ENCODE peak calls at places on chromosomes 4 and X, in six cellular contexts. One of them, this sample, is unnamed.

GRCh38 chr4:86331362-86331761 is 28.5 kb downstream of the MAPK10 start:
- DNase-seq in fibroblast of the aortic adventitia: no peak
- DNase-seq in bronchial epithelial cell: no peak
- DNase-seq in A549: no peak
- DNase-seq in IMR-90: no peak
- DNase-seq in RWPE2: no peak
- DNase-seq in this sample: no peak

GRCh38 chr4:166493828-166494432 is 620.9 kb downstream of the TLL1 start:
- DNase-seq in fibroblast of the aortic adventitia: no peak
- DNase-seq in bronchial epithelial cell: no peak
- DNase-seq in A549: no peak
- DNase-seq in IMR-90: no peak
- DNase-seq in RWPE2: no peak
- DNase-seq in this sample: peak; percentile 15

GRCh38 chr4:158171456-158171790 is 1.4 kb downstream of the GASK1B start:
- DNase-seq in fibroblast of the aortic adventitia: peak; percentile 64
- DNase-seq in bronchial epithelial cell: no peak
- DNase-seq in A549: no peak
- DNase-seq in IMR-90: no peak
- DNase-seq in RWPE2: no peak
- DNase-seq in this sample: peak; percentile 30

GRCh38 chr4:147491076-147491475 is 10.2 kb downstream of the EDNRA start:
- DNase-seq in fibroblast of the aortic adventitia: no peak
- DNase-seq in bronchial epithelial cell: no peak
- DNase-seq in A549: no peak
- DNase-seq in IMR-90: no peak
- DNase-seq in RWPE2: no peak
- DNase-seq in this sample: no peak

GRCh38 chr4:26503844-26504243 is 13.6 kb upstream of the CCKAR start:
- DNase-seq in fibroblast of the aortic adventitia: no peak
- DNase-seq in bronchial epithelial cell: no peak
- DNase-seq in A549: no peak
- DNase-seq in IMR-90: no peak
- DNase-seq in RWPE2: no peak
- DNase-seq in this sample: no peak

GRCh38 chrX:74505437-74505836 is 84.1 kb downstream of the SLC16A2 start:
- DNase-seq in fibroblast of the aortic adventitia: no peak
- DNase-seq in bronchial epithelial cell: no peak
- DNase-seq in A549: no peak
- DNase-seq in IMR-90: no peak
- DNase-seq in RWPE2: no peak
- DNase-seq in this sample: no peak

GRCh38 chr4:101114936-101115372 is 232.4 kb downstream of the PPP3CA start:
- DNase-seq in fibroblast of the aortic adventitia: peak; percentile 65
- DNase-seq in bronchial epithelial cell: peak; percentile 67
- DNase-seq in A549: no peak
- DNase-seq in IMR-90: peak; percentile 83
- DNase-seq in RWPE2: no peak
- DNase-seq in this sample: peak; percentile 79

GRCh38 chr4:42642136-42642797 is 14.6 kb downstream of the ATP8A1 start:
- DNase-seq in fibroblast of the aortic adventitia: no peak
- DNase-seq in bronchial epithelial cell: no peak
- DNase-seq in A549: no peak
- DNase-seq in IMR-90: no peak
- DNase-seq in RWPE2: no peak
- DNase-seq in this sample: no peak

GRCh38 chr4:44914223-44914622 is 187.9 kb upstream of the GNPDA2 start:
- DNase-seq in fibroblast of the aortic adventitia: no peak
- DNase-seq in bronchial epithelial cell: no peak
- DNase-seq in A549: no peak
- DNase-seq in IMR-90: no peak
- DNase-seq in RWPE2: no peak
- DNase-seq in this sample: no peak

GRCh38 chrX:30957753-30958152 is 68.7 kb upstream of the TAB3 start:
- DNase-seq in fibroblast of the aortic adventitia: peak; percentile 46
- DNase-seq in bronchial epithelial cell: peak; percentile 80
- DNase-seq in A549: peak; percentile 5
- DNase-seq in IMR-90: peak; percentile 1
- DNase-seq in RWPE2: no peak
- DNase-seq in this sample: peak; percentile 12

GRCh38 chr4:94588900-94589693 is 137.4 kb downstream of the PDLIM5 start:
- DNase-seq in fibroblast of the aortic adventitia: peak; percentile 48
- DNase-seq in bronchial epithelial cell: no peak
- DNase-seq in A549: no peak
- DNase-seq in IMR-90: no peak
- DNase-seq in RWPE2: no peak
- DNase-seq in this sample: no peak

GRCh38 chrX:56233682-56234081 is 1.5 kb downstream of the KLF8 start:
- DNase-seq in fibroblast of the aortic adventitia: no peak
- DNase-seq in bronchial epithelial cell: peak; percentile 79
- DNase-seq in A549: no peak
- DNase-seq in IMR-90: no peak
- DNase-seq in RWPE2: no peak
- DNase-seq in this sample: peak; percentile 6

GRCh38 chr4:146521543-146522097 is at the start of gene SLC10A7:
- DNase-seq in fibroblast of the aortic adventitia: peak; percentile 68
- DNase-seq in bronchial epithelial cell: peak; percentile 62
- DNase-seq in A549: peak; percentile 64
- DNase-seq in IMR-90: peak; percentile 71
- DNase-seq in RWPE2: peak; percentile 71
- DNase-seq in this sample: peak; percentile 76

GRCh38 chrX:18410038-18410437 is 15.4 kb upstream of the CDKL5 start:
- DNase-seq in fibroblast of the aortic adventitia: peak; percentile 59
- DNase-seq in bronchial epithelial cell: peak; percentile 43
- DNase-seq in A549: peak; percentile 34
- DNase-seq in IMR-90: peak; percentile 55
- DNase-seq in RWPE2: no peak
- DNase-seq in this sample: peak; percentile 20

GRCh38 chr4:7532043-7532442 is 97.3 kb upstream of the PSAPL1 start:
- DNase-seq in fibroblast of the aortic adventitia: no peak
- DNase-seq in bronchial epithelial cell: no peak
- DNase-seq in A549: no peak
- DNase-seq in IMR-90: no peak
- DNase-seq in RWPE2: no peak
- DNase-seq in this sample: no peak

GRCh38 chrX:17527135-17527701 is 152.2 kb downstream of the NHS start:
- DNase-seq in fibroblast of the aortic adventitia: no peak
- DNase-seq in bronchial epithelial cell: no peak
- DNase-seq in A549: no peak
- DNase-seq in IMR-90: peak; percentile 35
- DNase-seq in RWPE2: no peak
- DNase-seq in this sample: no peak

GRCh38 chr4:98828801-98829200 is 100.1 kb downstream of the EIF4E start:
- DNase-seq in fibroblast of the aortic adventitia: no peak
- DNase-seq in bronchial epithelial cell: peak; percentile 28
- DNase-seq in A549: no peak
- DNase-seq in IMR-90: no peak
- DNase-seq in RWPE2: no peak
- DNase-seq in this sample: peak; percentile 12

GRCh38 chr4:118772149-118773081 is 63.5 kb downstream of the SEC24D start:
- DNase-seq in fibroblast of the aortic adventitia: peak; percentile 79
- DNase-seq in bronchial epithelial cell: peak; percentile 66
- DNase-seq in A549: peak; percentile 15
- DNase-seq in IMR-90: peak; percentile 70
- DNase-seq in RWPE2: no peak
- DNase-seq in this sample: peak; percentile 63

GRCh38 chr4:180234730-180235129 is 2008.5 kb upstream of the TENM3 start:
- DNase-seq in fibroblast of the aortic adventitia: no peak
- DNase-seq in bronchial epithelial cell: no peak
- DNase-seq in A549: no peak
- DNase-seq in IMR-90: no peak
- DNase-seq in RWPE2: no peak
- DNase-seq in this sample: no peak

GRCh38 chrX:110734894-110735541 is 60.6 kb downstream of the CHRDL1 start:
- DNase-seq in fibroblast of the aortic adventitia: peak; percentile 59
- DNase-seq in bronchial epithelial cell: peak; percentile 28
- DNase-seq in A549: no peak
- DNase-seq in IMR-90: peak; percentile 69
- DNase-seq in RWPE2: no peak
- DNase-seq in this sample: peak; percentile 70

GRCh38 chr4:158850800-158851644 is 82.2 kb downstream of the FNIP2 start:
- DNase-seq in fibroblast of the aortic adventitia: peak; percentile 79
- DNase-seq in bronchial epithelial cell: peak; percentile 55
- DNase-seq in A549: no peak
- DNase-seq in IMR-90: peak; percentile 44
- DNase-seq in RWPE2: no peak
- DNase-seq in this sample: peak; percentile 62

GRCh38 chr4:149371021-149371420 is 444.6 kb downstream of the IQCM start:
- DNase-seq in fibroblast of the aortic adventitia: peak; percentile 78
- DNase-seq in bronchial epithelial cell: peak; percentile 72
- DNase-seq in A549: peak; percentile 25
- DNase-seq in IMR-90: peak; percentile 63
- DNase-seq in RWPE2: no peak
- DNase-seq in this sample: peak; percentile 70

DNA sequence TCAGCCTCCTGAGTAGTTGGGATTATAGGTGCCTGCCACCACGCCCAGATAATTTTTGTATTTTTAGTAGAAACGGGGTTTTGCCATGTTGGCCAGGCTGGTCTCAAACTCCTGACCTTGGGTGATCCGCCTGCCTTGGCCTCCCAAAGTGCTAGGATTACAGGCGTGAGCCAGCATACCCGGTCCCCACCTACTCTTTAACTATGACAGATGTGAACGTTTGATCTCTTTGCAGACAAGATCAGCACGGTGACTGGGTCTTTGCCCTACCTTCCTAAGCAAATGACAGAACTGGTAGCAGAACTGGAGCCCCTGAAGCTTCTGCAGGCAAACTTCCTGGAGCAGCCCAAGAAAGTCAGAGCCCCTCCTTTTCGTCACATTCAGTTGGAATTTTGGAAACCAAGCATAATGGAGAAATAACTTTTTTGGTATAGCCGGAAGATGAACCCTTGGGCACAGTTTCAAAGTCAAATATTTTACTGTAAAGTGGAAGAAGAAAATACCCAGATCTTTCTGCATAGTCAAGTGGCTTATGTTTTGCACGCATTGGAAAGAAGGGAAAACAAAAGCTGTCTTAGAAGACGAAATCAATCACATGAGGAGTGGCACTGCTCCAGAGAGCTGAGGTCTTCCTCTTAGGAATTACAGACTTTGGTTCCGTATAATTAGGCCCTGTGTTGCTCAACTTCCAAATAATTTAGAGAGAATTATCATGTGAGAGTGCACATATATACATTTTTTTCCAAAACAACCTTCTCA is 90.6 kb downstream of the SORBS2 start:
- DNase-seq in fibroblast of the aortic adventitia: peak; percentile 68
- DNase-seq in bronchial epithelial cell: no peak
- DNase-seq in A549: no peak
- DNase-seq in IMR-90: no peak
- DNase-seq in RWPE2: no peak
- DNase-seq in this sample: no peak
- TF ChIP-seq CTCF in fibroblast of the aortic adventitia: no peak
- TF ChIP-seq CTCF in bronchial epithelial cell: no peak
- TF ChIP-seq CTCF in A549: no peak
- TF ChIP-seq CTCF in IMR-90: no peak
- TF ChIP-seq CTCF in RWPE2: no peak
- TF ChIP-seq CTCF in this sample: no peak

DNA sequence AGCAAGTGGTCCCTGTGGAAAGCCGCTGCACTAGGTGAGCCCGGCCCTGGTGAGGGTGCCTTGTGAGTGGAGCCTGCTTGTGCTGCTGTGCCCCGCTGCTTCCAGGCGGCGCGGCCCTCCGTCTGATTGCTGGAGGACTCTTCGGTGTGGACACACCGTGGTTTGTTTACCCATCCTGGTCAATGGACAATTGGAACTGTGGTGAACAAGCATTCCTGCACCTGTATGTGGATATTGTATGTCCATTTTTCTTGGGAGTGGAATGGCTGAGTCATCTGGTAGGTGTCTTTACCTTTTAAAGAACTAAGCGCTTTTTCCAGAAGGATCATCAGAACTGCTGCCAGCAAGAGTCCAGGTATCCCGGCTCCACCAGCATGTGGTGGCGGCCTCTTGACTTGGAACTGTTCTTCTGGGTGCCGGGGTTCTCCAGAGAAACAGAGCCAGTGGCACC is 15.6 kb downstream of the MAEA start:
- DNase-seq in fibroblast of the aortic adventitia: no peak
- DNase-seq in bronchial epithelial cell: no peak
- DNase-seq in A549: no peak
- DNase-seq in IMR-90: no peak
- DNase-seq in RWPE2: peak; percentile 54
- DNase-seq in this sample: no peak
- H3K4me3 ChIP-seq in fibroblast of the aortic adventitia: no peak overlapping the region
- H3K4me3 ChIP-seq in bronchial epithelial cell: no peak overlapping the region
- H3K4me3 ChIP-seq in A549: no peak overlapping the region
- H3K4me3 ChIP-seq in IMR-90: no peak overlapping the region
- H3K4me3 ChIP-seq in RWPE2: no peak overlapping the region
- H3K4me3 ChIP-seq in this sample: no peak overlapping the region

GRCh38 chrX:83511208-83511607 is 3.1 kb downstream of the POU3F4 start:
- DNase-seq in fibroblast of the aortic adventitia: no peak
- DNase-seq in bronchial epithelial cell: no peak
- DNase-seq in A549: no peak
- DNase-seq in IMR-90: no peak
- DNase-seq in RWPE2: no peak
- DNase-seq in this sample: peak; percentile 64
- TF ChIP-seq CTCF in fibroblast of the aortic adventitia: no peak
- TF ChIP-seq CTCF in bronchial epithelial cell: no peak
- TF ChIP-seq CTCF in A549: no peak
- TF ChIP-seq CTCF in IMR-90: no peak
- TF ChIP-seq CTCF in RWPE2: no peak
- TF ChIP-seq CTCF in this sample: no peak

GRCh38 chr4:2793920-2794706 is 1.2 kb downstream of the SH3BP2 start:
- DNase-seq in fibroblast of the aortic adventitia: peak; percentile 62
- DNase-seq in bronchial epithelial cell: peak; percentile 25
- DNase-seq in A549: no peak
- DNase-seq in IMR-90: no peak
- DNase-seq in RWPE2: peak; percentile 63
- DNase-seq in this sample: peak; percentile 41
- H3K4me3 ChIP-seq in fibroblast of the aortic adventitia: peak overlapping the region; percentile 72
- H3K4me3 ChIP-seq in bronchial epithelial cell: peak overlapping the region; percentile 82
- H3K4me3 ChIP-seq in A549: peak overlapping the region; percentile 73
- H3K4me3 ChIP-seq in IMR-90: peak overlapping the region; percentile 51
- H3K4me3 ChIP-seq in RWPE2: peak overlapping the region; percentile 57
- H3K4me3 ChIP-seq in this sample: peak overlapping the region; percentile 69

GRCh38 chr4:932713-933070 is 432 bp downstream of the TMEM175 start:
- DNase-seq in fibroblast of the aortic adventitia: no peak
- DNase-seq in bronchial epithelial cell: no peak
- DNase-seq in A549: no peak
- DNase-seq in IMR-90: peak; percentile 23
- DNase-seq in RWPE2: no peak
- DNase-seq in this sample: no peak

GRCh38 chr4:930827-931193 is 1.3 kb downstream of the GAK start:
- DNase-seq in fibroblast of the aortic adventitia: no peak
- DNase-seq in bronchial epithelial cell: no peak
- DNase-seq in A549: no peak
- DNase-seq in IMR-90: no peak
- DNase-seq in RWPE2: no peak
- DNase-seq in this sample: no peak

GRCh38 chr4:929970-930625 is 2.0 kb downstream of the GAK start:
- DNase-seq in fibroblast of the aortic adventitia: peak; percentile 12
- DNase-seq in bronchial epithelial cell: peak; percentile 13
- DNase-seq in A549: no peak
- DNase-seq in IMR-90: peak; percentile 71
- DNase-seq in RWPE2: no peak
- DNase-seq in this sample: no peak

GRCh38 chr4:931194-931959 is 739 bp downstream of the GAK start:
- DNase-seq in fibroblast of the aortic adventitia: peak; percentile 41
- DNase-seq in bronchial epithelial cell: peak; percentile 30
- DNase-seq in A549: no peak
- DNase-seq in IMR-90: peak; percentile 84
- DNase-seq in RWPE2: no peak
- DNase-seq in this sample: no peak

GRCh38 chr4:931960-932712 is at the start of the genes GAK and TMEM175:
- DNase-seq in fibroblast of the aortic adventitia: peak; percentile 93
- DNase-seq in bronchial epithelial cell: peak; percentile 92
- DNase-seq in A549: peak; percentile 94
- DNase-seq in IMR-90: peak; percentile 94
- DNase-seq in RWPE2: peak; percentile 92
- DNase-seq in this sample: peak; percentile 96
- TF ChIP-seq CTCF in fibroblast of the aortic adventitia: no peak
- TF ChIP-seq CTCF in bronchial epithelial cell: no peak
- TF ChIP-seq CTCF in A549: no peak
- TF ChIP-seq CTCF in IMR-90: no peak
- TF ChIP-seq CTCF in RWPE2: no peak
- TF ChIP-seq CTCF in this sample: no peak